ENCODE peak calls at places on chromosomes 6 and 20, in five cellular contexts. D, W, Z, S and R are unnamed samples.
A peak's percentile ranks its signal among the peaks of the same experiment; 100 is the strongest.

GRCh38 chr6:12371641-12372146 is 81.5 kb downstream of the EDN1 start:
- DNase-seq in W (no peak), S (no peak), Z (no peak), D (peak; percentile 19), R (no peak)

GRCh38 chr6:41318648-41319565 is 16.5 kb upstream of the NCR2 start:
- DNase-seq in D (peak; percentile 86), S (peak; percentile 84), W (peak; percentile 92), Z (peak; percentile 70), R (peak; percentile 75)

GRCh38 chr6:29466241-29466640 is 9.3 kb downstream of the OR2H1 start:
- DNase-seq in W (no peak), D (no peak), Z (no peak), S (no peak), R (no peak)

GRCh38 chr6:25450469-25451198 is 171.5 kb downstream of the CARMIL1 start:
- DNase-seq in D (no peak), Z (no peak), W (no peak), S (no peak), R (no peak)

GRCh38 chr6:43510827-43511163 is 649 bp upstream of the LRRC73 start:
- DNase-seq in Z (no peak), W (no peak), S (no peak), D (no peak), R (no peak)

GRCh38 chr20:57433658-57434389 is 42.6 kb downstream of the RBM38 start:
- DNase-seq in W (no peak), D (no peak), Z (no peak), S (no peak), R (no peak)

GRCh38 chr6:70396163-70396562 is 17.1 kb upstream of the FAM135A start:
- DNase-seq in D (no peak), W (no peak), Z (no peak), S (no peak), R (no peak)

GRCh38 chr6:137283940-137284910 is 65.0 kb upstream of the IFNGR1 start:
- DNase-seq in D (no peak), W (no peak), S (no peak), Z (no peak), R (no peak)

GRCh38 chr6:105482227-105482839 is 79.5 kb upstream of the PREP start:
- DNase-seq in W (no peak), Z (no peak), D (no peak), S (peak; percentile 53), R (no peak)

GRCh38 chr6:158026054-158026900 is 44.6 kb downstream of the SYNJ2 start:
- DNase-seq in S (peak; percentile 92), Z (peak; percentile 53), W (peak; percentile 95), D (peak; percentile 99), R (peak; percentile 96)

GRCh38 chr20:40797425-40797824 is 108.4 kb upstream of the MAFB start:
- DNase-seq in Z (no peak), S (no peak), W (no peak), D (peak; percentile 36), R (peak; percentile 38)

GRCh38 chr6:107618672-107619071 is 128.8 kb downstream of the SOBP start:
- DNase-seq in S (no peak), W (no peak), Z (no peak), D (no peak), R (no peak)

GRCh38 chr6:34259529-34260069 is 10.8 kb upstream of the SMIM29 start:
- DNase-seq in S (no peak), D (no peak), Z (no peak), W (no peak), R (no peak)

GRCh38 chr6:7166410-7167293 is 58.9 kb downstream of the RREB1 start:
- DNase-seq in S (no peak), W (no peak), D (no peak), Z (no peak), R (peak; percentile 58)

GRCh38 chr20:32485126-32485769 is 99.9 kb downstream of the NOL4L start:
- DNase-seq in D (peak; percentile 89), Z (peak; percentile 72), S (peak; percentile 62), W (peak; percentile 90), R (peak; percentile 87)

GRCh38 chr6:79617521-79617941 is 13.6 kb upstream of the SH3BGRL2 start:
- DNase-seq in Z (no peak), S (no peak), W (no peak), D (no peak), R (no peak)

GRCh38 chr20:38369387-38369786 is 23.1 kb downstream of the LBP start:
- DNase-seq in D (no peak), Z (no peak), S (no peak), W (no peak), R (no peak)

GRCh38 chr20:53918949-53919361 is 151.4 kb downstream of the BCAS1 start:
- DNase-seq in S (no peak), D (no peak), W (no peak), Z (no peak), R (peak; percentile 56)

DNA sequence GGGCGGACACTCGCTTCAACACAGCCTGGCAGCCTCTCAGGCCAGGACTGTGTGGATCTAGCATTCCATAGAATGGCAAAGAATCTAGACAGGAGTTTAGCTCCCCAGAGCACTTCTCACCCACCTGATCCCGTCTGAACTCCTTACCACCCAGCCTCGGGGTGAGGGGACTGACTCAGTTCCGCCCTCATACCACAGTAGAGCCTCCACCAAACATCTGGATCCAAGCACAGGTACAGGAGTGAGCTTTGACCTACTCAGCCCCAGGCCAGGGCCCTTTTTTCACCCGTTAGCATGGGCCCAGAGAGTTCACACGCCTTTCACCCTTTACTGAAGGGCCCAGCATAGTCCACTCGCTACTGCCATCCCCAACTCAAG is 715 bp downstream of the PSMF1 start:
- DNase-seq in D (peak; percentile 28), Z (no peak), W (no peak), S (no peak), R (no peak)
- H3K27ac ChIP-seq in D (peak overlapping the region; percentile 37), Z (peak overlapping the region; percentile 51), W (no peak overlapping the region), S (peak overlapping the region; percentile 69), R (peak overlapping the region; percentile 71)

DNA sequence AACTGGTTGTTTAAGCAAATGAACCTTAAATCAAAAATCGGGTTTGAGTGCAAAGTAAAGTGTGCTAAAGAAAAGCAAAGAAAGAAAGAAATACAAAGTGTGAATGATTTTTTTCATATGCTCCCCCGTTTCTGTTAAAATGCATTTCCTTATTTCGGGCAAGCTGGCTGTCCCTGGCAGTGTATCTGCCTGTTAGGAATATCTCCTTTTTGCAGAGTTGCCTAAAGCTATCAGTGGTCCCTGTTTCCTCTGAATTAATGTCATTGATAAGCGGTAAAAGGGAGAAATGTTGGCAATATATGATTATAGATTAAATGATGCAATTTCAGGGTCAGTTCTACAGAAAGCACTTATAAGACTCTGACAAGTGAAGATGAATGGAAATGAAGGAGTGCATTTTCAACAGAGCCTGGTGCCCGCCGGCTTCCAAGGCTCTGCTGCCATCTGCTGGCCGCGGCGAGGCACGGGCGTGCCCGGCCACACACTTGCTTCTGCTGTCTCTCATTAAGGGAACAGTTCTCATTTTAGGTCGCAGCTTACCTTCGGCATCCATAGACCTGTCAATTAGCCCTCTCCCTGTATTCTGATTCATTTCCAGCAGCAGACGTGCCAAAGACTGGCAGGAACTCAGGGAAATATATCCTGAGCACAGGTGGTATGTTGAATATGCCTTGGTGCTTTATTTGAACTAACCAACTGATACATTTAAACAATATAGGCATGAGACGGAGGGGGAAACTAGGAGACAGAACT is 381.9 kb downstream of the C6orf118 start:
- DNase-seq in W (peak; percentile 89), S (peak; percentile 67), Z (peak; percentile 38), D (peak; percentile 76), R (peak; percentile 73)
- H3K4me3 ChIP-seq in W (no peak overlapping the region), S (no peak overlapping the region), Z (no peak overlapping the region), D (peak overlapping the region; percentile 74), R (no peak overlapping the region)

DNA sequence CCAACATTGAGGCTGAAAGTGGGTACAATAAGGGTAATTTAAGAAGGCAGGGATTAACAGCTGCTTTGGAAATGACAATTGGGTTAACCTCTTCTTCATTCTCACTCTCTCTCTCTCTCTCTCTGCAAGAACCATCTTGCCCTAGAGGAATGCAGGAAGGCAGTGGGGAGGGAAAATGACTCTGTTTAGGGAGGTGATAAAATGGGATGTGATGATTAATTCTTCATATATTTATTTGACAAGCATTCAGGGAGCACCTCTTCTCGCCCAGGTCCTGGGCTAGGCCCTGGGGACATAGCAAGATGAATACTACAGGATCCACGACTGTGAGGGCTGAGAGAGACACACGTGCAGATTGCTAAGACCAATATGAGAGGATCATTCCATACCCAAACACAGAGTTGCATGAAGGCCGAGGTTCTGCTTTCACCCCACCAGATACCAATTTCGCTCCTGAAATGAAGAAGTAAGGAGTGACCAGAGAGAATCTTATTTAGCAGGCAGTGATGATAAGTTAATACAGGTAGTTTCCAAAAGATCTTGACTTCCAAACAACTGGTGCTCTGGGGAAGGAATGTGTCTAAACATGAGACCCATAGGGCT is 13.3 kb upstream of the PTPN1 start:
- DNase-seq in D (peak; percentile 36), W (no peak), S (no peak), Z (peak; percentile 48), R (no peak)
- H3K27ac ChIP-seq in D (peak overlapping the region; percentile 1), W (no peak overlapping the region), S (no peak overlapping the region), Z (peak overlapping the region; percentile 64), R (no peak overlapping the region)

DNA sequence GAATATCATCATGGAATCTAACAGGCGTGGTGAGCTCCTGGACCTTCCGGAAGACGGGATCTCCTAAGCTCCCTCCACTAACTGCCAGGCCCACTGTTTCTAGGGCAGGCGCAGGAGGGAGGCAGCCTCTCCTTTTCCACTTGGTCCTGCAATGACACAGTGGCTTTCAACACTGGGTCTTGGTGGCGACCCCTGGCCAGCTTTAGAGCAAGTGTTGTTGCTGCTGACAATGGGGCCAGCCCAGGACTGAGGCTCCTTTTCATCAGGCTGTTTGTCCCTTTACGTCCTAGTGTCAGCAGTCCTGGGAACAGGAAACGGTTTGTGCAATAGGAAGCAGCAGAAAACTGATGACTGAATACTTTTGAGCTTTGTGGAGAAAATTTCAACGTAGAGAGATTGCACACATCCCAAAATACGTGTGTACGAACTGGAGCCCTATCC is 9.7 kb upstream of the QKI start:
- DNase-seq in S (peak; percentile 56), D (peak; percentile 80), W (no peak), Z (no peak), R (no peak)
- H3K4me3 ChIP-seq in S (no peak overlapping the region), D (peak overlapping the region; percentile 66), W (no peak overlapping the region), Z (no peak overlapping the region), R (no peak overlapping the region)